ENCODE peak calls at places on chromosomes 4 and X, in five cellular contexts. One of them, this sample, is unnamed.
A peak's percentile ranks its signal among the peaks of the same experiment; 100 is the strongest.

GRCh38 chr4:76515975-76516853 is 81.2 kb downstream of the SHROOM3 start:
- DNase-seq in right lobe of liver: no peak
- DNase-seq in right cardiac atrium: no peak
- DNase-seq in left ventricle myocardium inferior: no peak
- DNase-seq in GM23248: peak; percentile 14
- DNase-seq in this sample: no peak

GRCh38 chrX:13123857-13124345 is 79.5 kb upstream of the FAM9C start:
- DNase-seq in right lobe of liver: no peak
- DNase-seq in right cardiac atrium: no peak
- DNase-seq in left ventricle myocardium inferior: no peak
- DNase-seq in GM23248: peak; percentile 43
- DNase-seq in this sample: no peak

GRCh38 chr4:147578057-147578476 is 39.1 kb upstream of the TMEM184C start:
- DNase-seq in right lobe of liver: no peak
- DNase-seq in right cardiac atrium: no peak
- DNase-seq in left ventricle myocardium inferior: no peak
- DNase-seq in GM23248: peak; percentile 59
- DNase-seq in this sample: no peak

GRCh38 chr4:25437951-25438350 is 60.9 kb downstream of the ANAPC4 start:
- DNase-seq in right lobe of liver: no peak
- DNase-seq in right cardiac atrium: no peak
- DNase-seq in left ventricle myocardium inferior: no peak
- DNase-seq in GM23248: no peak
- DNase-seq in this sample: peak; percentile 32

GRCh38 chrX:17547658-17548057 is 172.7 kb downstream of the NHS start:
- DNase-seq in right lobe of liver: peak; percentile 70
- DNase-seq in right cardiac atrium: peak; percentile 37
- DNase-seq in left ventricle myocardium inferior: peak; percentile 21
- DNase-seq in GM23248: peak; percentile 75
- DNase-seq in this sample: peak; percentile 25

GRCh38 chr4:11746734-11747133 is 318.0 kb upstream of the HS3ST1 start:
- DNase-seq in right lobe of liver: no peak
- DNase-seq in right cardiac atrium: no peak
- DNase-seq in left ventricle myocardium inferior: no peak
- DNase-seq in GM23248: no peak
- DNase-seq in this sample: no peak

GRCh38 chr4:53633608-53634007 is 42.3 kb upstream of the LNX1 start:
- DNase-seq in right lobe of liver: no peak
- DNase-seq in right cardiac atrium: peak; percentile 49
- DNase-seq in left ventricle myocardium inferior: no peak
- DNase-seq in GM23248: peak; percentile 59
- DNase-seq in this sample: peak; percentile 23

GRCh38 chrX:39823424-39823823 is 274.3 kb downstream of the BCOR start:
- DNase-seq in right lobe of liver: no peak
- DNase-seq in right cardiac atrium: no peak
- DNase-seq in left ventricle myocardium inferior: no peak
- DNase-seq in GM23248: no peak
- DNase-seq in this sample: no peak

GRCh38 chr4:8560265-8561047 is 19.7 kb upstream of the GPR78 start:
- DNase-seq in right lobe of liver: peak; percentile 21
- DNase-seq in right cardiac atrium: no peak
- DNase-seq in left ventricle myocardium inferior: no peak
- DNase-seq in GM23248: peak; percentile 24
- DNase-seq in this sample: no peak

GRCh38 chr4:55545133-55545532 is 1.6 kb downstream of the CLOCK start:
- DNase-seq in right lobe of liver: no peak
- DNase-seq in right cardiac atrium: no peak
- DNase-seq in left ventricle myocardium inferior: no peak
- DNase-seq in GM23248: peak; percentile 34
- DNase-seq in this sample: no peak

GRCh38 chr4:84151574-84151973 is 347.5 kb downstream of the NKX6-1 start:
- DNase-seq in right lobe of liver: no peak
- DNase-seq in right cardiac atrium: no peak
- DNase-seq in left ventricle myocardium inferior: no peak
- DNase-seq in GM23248: no peak
- DNase-seq in this sample: no peak

GRCh38 chrX:132986556-132986955 is 28.1 kb upstream of the HS6ST2 start:
- DNase-seq in right lobe of liver: no peak
- DNase-seq in right cardiac atrium: no peak
- DNase-seq in left ventricle myocardium inferior: no peak
- DNase-seq in GM23248: no peak
- DNase-seq in this sample: no peak

GRCh38 chrX:132983496-132983895 is 25.1 kb upstream of the HS6ST2 start:
- DNase-seq in right lobe of liver: no peak
- DNase-seq in right cardiac atrium: no peak
- DNase-seq in left ventricle myocardium inferior: no peak
- DNase-seq in GM23248: no peak
- DNase-seq in this sample: no peak

GRCh38 chrX:132984058-132984650 is 25.7 kb upstream of the HS6ST2 start:
- DNase-seq in right lobe of liver: no peak
- DNase-seq in right cardiac atrium: no peak
- DNase-seq in left ventricle myocardium inferior: no peak
- DNase-seq in GM23248: no peak
- DNase-seq in this sample: no peak
- H3K4me1 ChIP-seq in right lobe of liver: no peaks in the 10 kb centered on the region
- H3K4me1 ChIP-seq in right cardiac atrium: no peaks in the 10 kb centered on the region
- H3K4me1 ChIP-seq in left ventricle myocardium inferior: no peaks in the 10 kb centered on the region
- H3K4me1 ChIP-seq in GM23248: no peaks in the 10 kb centered on the region
- H3K4me1 ChIP-seq in this sample: no peaks in the 10 kb centered on the region

DNA sequence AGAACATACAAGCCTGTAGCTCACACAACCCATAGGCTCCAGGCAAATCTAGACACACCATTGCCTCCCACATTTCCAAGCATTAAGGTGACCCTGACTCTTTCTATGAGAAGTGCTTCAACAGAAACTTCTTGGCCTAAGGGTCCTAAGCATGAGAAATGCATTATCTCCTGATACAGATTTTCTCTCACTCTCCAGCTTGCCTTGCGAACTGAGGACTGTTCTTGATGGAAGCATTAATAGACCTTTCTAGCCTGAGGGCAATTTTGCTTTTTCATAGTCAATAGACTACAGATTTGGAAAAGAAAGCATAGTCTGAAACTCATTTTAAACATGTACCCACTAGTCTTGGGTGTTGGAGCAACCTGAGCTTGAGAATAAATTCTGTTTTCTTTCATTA is 1801.3 kb upstream of the PCDH7 start:
- DNase-seq in right lobe of liver: no peak
- DNase-seq in right cardiac atrium: no peak
- DNase-seq in left ventricle myocardium inferior: no peak
- DNase-seq in GM23248: no peak
- DNase-seq in this sample: no peak
- H3K4me1 ChIP-seq in right lobe of liver: no peaks in the 10 kb centered on the region
- H3K4me1 ChIP-seq in right cardiac atrium: no peaks in the 10 kb centered on the region
- H3K4me1 ChIP-seq in left ventricle myocardium inferior: no peaks in the 10 kb centered on the region
- H3K4me1 ChIP-seq in GM23248: no peaks in the 10 kb centered on the region
- H3K4me1 ChIP-seq in this sample: no peaks in the 10 kb centered on the region

GRCh38 chr4:183106839-183107238 is 7.8 kb downstream of the WWC2 start:
- DNase-seq in right lobe of liver: no peak
- DNase-seq in right cardiac atrium: no peak
- DNase-seq in left ventricle myocardium inferior: no peak
- DNase-seq in GM23248: no peak
- DNase-seq in this sample: no peak
- H3K4me1 ChIP-seq in right lobe of liver: peaks cover 35% of the 10 kb centered on the region
- H3K4me1 ChIP-seq in right cardiac atrium: no peaks in the 10 kb centered on the region
- H3K4me1 ChIP-seq in left ventricle myocardium inferior: peaks cover 44% of the 10 kb centered on the region
- H3K4me1 ChIP-seq in GM23248: peaks cover 38% of the 10 kb centered on the region
- H3K4me1 ChIP-seq in this sample: peaks cover 24% of the 10 kb centered on the region

GRCh38 chr4:78910612-78911011 is 28.6 kb downstream of the PAQR3 start:
- DNase-seq in right lobe of liver: no peak
- DNase-seq in right cardiac atrium: no peak
- DNase-seq in left ventricle myocardium inferior: no peak
- DNase-seq in GM23248: no peak
- DNase-seq in this sample: no peak
- H3K4me1 ChIP-seq in right lobe of liver: no peaks in the 10 kb centered on the region
- H3K4me1 ChIP-seq in right cardiac atrium: no peaks in the 10 kb centered on the region
- H3K4me1 ChIP-seq in left ventricle myocardium inferior: no peaks in the 10 kb centered on the region
- H3K4me1 ChIP-seq in GM23248: no peaks in the 10 kb centered on the region
- H3K4me1 ChIP-seq in this sample: no peaks in the 10 kb centered on the region

DNA sequence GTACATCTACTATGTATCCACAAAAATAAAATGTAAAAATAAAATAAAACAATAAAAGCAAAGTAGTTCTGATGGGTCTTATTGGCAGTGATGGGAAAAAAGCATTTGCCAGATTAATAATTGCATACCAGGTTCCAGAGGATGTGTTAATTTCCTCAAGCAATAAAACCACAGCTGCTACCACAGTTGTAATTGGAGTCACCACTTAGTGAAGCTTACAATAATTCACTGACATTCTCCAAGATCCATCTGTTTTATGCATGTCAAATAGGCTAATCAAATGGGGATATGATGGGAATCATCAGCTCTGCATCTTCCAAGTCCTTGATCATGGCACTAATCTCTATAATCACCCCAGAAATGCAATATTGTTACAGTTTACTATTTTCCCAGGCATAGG is 123.5 kb upstream of the EMCN start:
- DNase-seq in right lobe of liver: no peak
- DNase-seq in right cardiac atrium: no peak
- DNase-seq in left ventricle myocardium inferior: no peak
- DNase-seq in GM23248: no peak
- DNase-seq in this sample: no peak
- H3K4me1 ChIP-seq in right lobe of liver: no peaks in the 10 kb centered on the region
- H3K4me1 ChIP-seq in right cardiac atrium: no peaks in the 10 kb centered on the region
- H3K4me1 ChIP-seq in left ventricle myocardium inferior: no peaks in the 10 kb centered on the region
- H3K4me1 ChIP-seq in GM23248: no peaks in the 10 kb centered on the region
- H3K4me1 ChIP-seq in this sample: no peaks in the 10 kb centered on the region